ENCODE peak calls at places on chromosomes 13 and 19, in eight cellular contexts. W, Q, S, Z, P, O, I and C are unnamed samples.

GRCh38 chr19:7506385-7507328 is 9.2 kb upstream of the ZNF358 start:
- DNase-seq in W (peak; percentile 66), Q (peak; percentile 91), S (peak; percentile 98), Z (peak; percentile 99), P (peak; percentile 55), O (no peak), I (peak; percentile 99), C (peak; percentile 75)

GRCh38 chr19:30305346-30306060 is 66.7 kb upstream of the ZNF536 start:
- DNase-seq in W (no peak), Q (no peak), S (no peak), Z (no peak), P (no peak), O (no peak), I (no peak), C (no peak)

GRCh38 chr13:97429681-97430081 is 4.3 kb upstream of the RAP2A start:
- DNase-seq in W (no peak), Q (no peak), S (no peak), Z (no peak), P (no peak), O (no peak), I (no peak), C (no peak)

GRCh38 chr13:78309497-78310180 is 293.7 kb downstream of the POU4F1 start:
- DNase-seq in W (no peak), Q (no peak), S (no peak), Z (no peak), P (no peak), O (no peak), I (no peak), C (no peak)

GRCh38 chr13:48602296-48603040 is 51.3 kb upstream of the CYSLTR2 start:
- DNase-seq in W (no peak), Q (no peak), S (no peak), Z (no peak), P (peak; percentile 36), O (no peak), I (no peak), C (no peak)

GRCh38 chr13:30766957-30767603 is 31.7 kb downstream of the ALOX5AP start:
- DNase-seq in W (peak; percentile 39), Q (no peak), S (no peak), Z (no peak), P (no peak), O (no peak), I (no peak), C (peak; percentile 53)

GRCh38 chr13:107452833-107453232 is 762.5 kb downstream of the LIG4 start:
- DNase-seq in W (no peak), Q (no peak), S (no peak), Z (no peak), P (no peak), O (no peak), I (no peak), C (no peak)

GRCh38 chr19:19176950-19177349 is 6.9 kb upstream of the MEF2B start:
- DNase-seq in W (no peak), Q (no peak), S (no peak), Z (no peak), P (no peak), O (no peak), I (no peak), C (no peak)

GRCh38 chr19:47112166-47112663 is 1.4 kb downstream of the ZC3H4 start:
- DNase-seq in W (peak; percentile 73), Q (peak; percentile 98), S (peak; percentile 90), Z (no peak), P (peak; percentile 85), O (peak; percentile 46), I (peak; percentile 82), C (peak; percentile 79)

GRCh38 chr19:2016041-2016807 is 710 bp upstream of the BTBD2 start:
- DNase-seq in W (peak; percentile 91), Q (no peak), S (peak; percentile 83), Z (peak; percentile 73), P (peak; percentile 78), O (no peak), I (peak; percentile 81), C (peak; percentile 92)

GRCh38 chr19:3108775-3109174 is 14.6 kb downstream of the GNA11 start:
- DNase-seq in W (peak; percentile 77), Q (peak; percentile 87), S (peak; percentile 80), Z (no peak), P (peak; percentile 66), O (peak; percentile 52), I (peak; percentile 82), C (peak; percentile 82)

GRCh38 chr19:5093297-5093858 is 124.5 kb downstream of the KDM4B start:
- DNase-seq in W (no peak), Q (no peak), S (no peak), Z (no peak), P (no peak), O (no peak), I (no peak), C (no peak)

GRCh38 chr13:27450921-27451461 is 627 bp upstream of the MTIF3 start:
- DNase-seq in W (peak; percentile 21), Q (peak; percentile 92), S (peak; percentile 20), Z (peak; percentile 55), P (peak; percentile 61), O (no peak), I (no peak), C (peak; percentile 41)

GRCh38 chr13:34654203-34654602 is 287.9 kb upstream of the NBEA start:
- DNase-seq in W (no peak), Q (no peak), S (no peak), Z (no peak), P (no peak), O (no peak), I (no peak), C (no peak)

GRCh38 chr13:32259116-32259515 is 56.0 kb downstream of the ZAR1L start:
- DNase-seq in W (no peak), Q (no peak), S (no peak), Z (no peak), P (no peak), O (no peak), I (no peak), C (no peak)
- TF ChIP-seq CTCF in W (no peak), Q (no peak), S (peak; percentile 35), Z (peak; percentile 42), P (no peak), O (no peak), I (peak; percentile 53), C (no peak)

GRCh38 chr19:10508707-10509106 is 5.6 kb upstream of the KEAP1 start:
- DNase-seq in W (no peak), Q (no peak), S (no peak), Z (no peak), P (no peak), O (no peak), I (no peak), C (no peak)

GRCh38 chr19:10505583-10506229 is 2.5 kb upstream of the KEAP1 start:
- DNase-seq in W (peak; percentile 72), Q (peak; percentile 91), S (peak; percentile 70), Z (peak; percentile 60), P (peak; percentile 80), O (peak; percentile 76), I (peak; percentile 86), C (peak; percentile 73)

GRCh38 chr19:10510301-10510802 is 6.9 kb downstream of the S1PR5 start:
- DNase-seq in W (peak; percentile 80), Q (no peak), S (peak; percentile 52), Z (no peak), P (no peak), O (no peak), I (peak; percentile 74), C (peak; percentile 85)

GRCh38 chr19:10503002-10503789 is at the start of gene KEAP1:
- DNase-seq in W (no peak), Q (no peak), S (peak; percentile 60), Z (no peak), P (peak; percentile 38), O (peak; percentile 31), I (peak; percentile 55), C (peak; percentile 68)

GRCh38 chr19:10508036-10508435 is 4.9 kb upstream of the KEAP1 start:
- DNase-seq in W (no peak), Q (no peak), S (no peak), Z (no peak), P (no peak), O (no peak), I (no peak), C (no peak)
- TF ChIP-seq CTCF in W (no peak), Q (no peak), S (no peak), Z (no peak), P (no peak), O (no peak), I (no peak), C (no peak)

GRCh38 chr13:101149735-101150380 is 266.4 kb downstream of the NALCN start:
- DNase-seq in W (no peak), Q (no peak), S (peak; percentile 49), Z (no peak), P (no peak), O (no peak), I (peak; percentile 41), C (no peak)
- TF ChIP-seq CTCF in W (no peak), Q (no peak), S (peak; percentile 58), Z (peak; percentile 31), P (no peak), O (no peak), I (peak; percentile 43), C (no peak)

GRCh38 chr19:38073806-38074685 is 150.0 kb downstream of the DPF1 start:
- DNase-seq in W (no peak), Q (no peak), S (no peak), Z (no peak), P (no peak), O (no peak), I (peak; percentile 76), C (no peak)

GRCh38 chr19:38072776-38073411 is 151.1 kb downstream of the DPF1 start:
- DNase-seq in W (no peak), Q (no peak), S (no peak), Z (no peak), P (no peak), O (no peak), I (no peak), C (no peak)

GRCh38 chr19:38071647-38072046 is 152.4 kb downstream of the DPF1 start:
- DNase-seq in W (no peak), Q (no peak), S (no peak), Z (no peak), P (no peak), O (no peak), I (no peak), C (no peak)

GRCh38 chr19:38068851-38069250 is 155.2 kb downstream of the DPF1 start:
- DNase-seq in W (no peak), Q (no peak), S (no peak), Z (no peak), P (peak; percentile 32), O (no peak), I (no peak), C (no peak)

DNA sequence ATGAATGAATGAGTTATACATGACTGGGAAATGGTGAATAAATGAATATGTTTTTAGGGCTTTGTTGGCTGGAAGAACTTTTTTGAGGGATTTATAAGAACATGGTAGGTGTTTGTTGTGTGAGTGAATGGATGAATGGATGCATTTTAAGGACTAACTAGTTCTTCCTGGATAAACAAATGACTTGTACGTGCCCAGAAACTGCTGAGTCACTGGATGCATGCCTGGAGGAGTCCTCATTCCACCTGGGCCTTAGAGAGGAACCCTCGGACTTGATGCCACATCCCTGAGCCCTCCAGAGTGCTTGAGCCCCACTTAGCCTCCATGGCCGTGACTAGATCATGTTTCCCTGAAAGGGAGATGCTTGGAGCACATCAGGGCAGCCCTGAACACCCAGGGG is 153.4 kb downstream of the DPF1 start:
- DNase-seq in W (no peak), Q (no peak), S (no peak), Z (no peak), P (peak; percentile 94), O (no peak), I (no peak), C (no peak)
- TF ChIP-seq CTCF in W (no peak), Q (no peak), S (no peak), Z (no peak), P (no peak), O (no peak), I (no peak), C (no peak)